ENCODE peak calls at places on chromosome 3, in four cellular contexts. One of them, this sample, is unnamed.

GRCh38 chr3:47186285-47186684 is 22.4 kb upstream of the SETD2 start:
- DNase-seq in tibial nerve: no peak
- DNase-seq in astrocyte: no peak
- DNase-seq in fibroblast of lung: no peak
- DNase-seq in this sample: no peak

GRCh38 chr3:44865272-44866005 is 3.7 kb downstream of the TMEM42 start:
- DNase-seq in tibial nerve: no peak
- DNase-seq in astrocyte: no peak
- DNase-seq in fibroblast of lung: peak; percentile 48
- DNase-seq in this sample: no peak

GRCh38 chr3:100080573-100080972 is 33.7 kb downstream of the FILIP1L start:
- DNase-seq in tibial nerve: no peak
- DNase-seq in astrocyte: peak; percentile 65
- DNase-seq in fibroblast of lung: no peak
- DNase-seq in this sample: peak; percentile 32

GRCh38 chr3:117201906-117202305 is 492.3 kb downstream of the TUSC7 start:
- DNase-seq in tibial nerve: no peak
- DNase-seq in astrocyte: no peak
- DNase-seq in fibroblast of lung: no peak
- DNase-seq in this sample: no peak

GRCh38 chr3:123451186-123451585 is 2.3 kb upstream of the ADCY5 start:
- DNase-seq in tibial nerve: no peak
- DNase-seq in astrocyte: no peak
- DNase-seq in fibroblast of lung: no peak
- DNase-seq in this sample: no peak

GRCh38 chr3:129597087-129597791 is 9.2 kb downstream of the PLXND1 start:
- DNase-seq in tibial nerve: no peak
- DNase-seq in astrocyte: peak; percentile 59
- DNase-seq in fibroblast of lung: peak; percentile 73
- DNase-seq in this sample: peak; percentile 55

GRCh38 chr3:11136871-11137626 is 17.2 kb upstream of the HRH1 start:
- DNase-seq in tibial nerve: peak; percentile 55
- DNase-seq in astrocyte: peak; percentile 100
- DNase-seq in fibroblast of lung: peak; percentile 100
- DNase-seq in this sample: peak; percentile 100

GRCh38 chr3:4904801-4905695 is 74.2 kb upstream of the BHLHE40 start:
- DNase-seq in tibial nerve: no peak
- DNase-seq in astrocyte: peak; percentile 29
- DNase-seq in fibroblast of lung: peak; percentile 45
- DNase-seq in this sample: peak; percentile 30

GRCh38 chr3:184145120-184145524 is 10.0 kb downstream of the EIF2B5 start:
- DNase-seq in tibial nerve: no peak
- DNase-seq in astrocyte: peak; percentile 43
- DNase-seq in fibroblast of lung: peak; percentile 56
- DNase-seq in this sample: peak; percentile 24

GRCh38 chr3:156772588-156773206 is 53.5 kb upstream of the LEKR1 start:
- DNase-seq in tibial nerve: no peak
- DNase-seq in astrocyte: no peak
- DNase-seq in fibroblast of lung: no peak
- DNase-seq in this sample: no peak

GRCh38 chr3:23041918-23042696 is 161.0 kb upstream of the UBE2E2 start:
- DNase-seq in tibial nerve: peak; percentile 63
- DNase-seq in astrocyte: peak; percentile 50
- DNase-seq in fibroblast of lung: no peak
- DNase-seq in this sample: peak; percentile 47

GRCh38 chr3:71450162-71450561 is 133.4 kb downstream of the FOXP1 start:
- DNase-seq in tibial nerve: no peak
- DNase-seq in astrocyte: no peak
- DNase-seq in fibroblast of lung: no peak
- DNase-seq in this sample: no peak

GRCh38 chr3:196422976-196423781 is 9.0 kb downstream of the UBXN7 start:
- DNase-seq in tibial nerve: no peak
- DNase-seq in astrocyte: peak; percentile 17
- DNase-seq in fibroblast of lung: no peak
- DNase-seq in this sample: no peak

GRCh38 chr3:197533396-197534347 is 22.1 kb downstream of the BDH1 start:
- DNase-seq in tibial nerve: no peak
- DNase-seq in astrocyte: no peak
- DNase-seq in fibroblast of lung: no peak
- DNase-seq in this sample: no peak

GRCh38 chr3:135148431-135148830 is 353.4 kb downstream of the EPHB1 start:
- DNase-seq in tibial nerve: no peak
- DNase-seq in astrocyte: no peak
- DNase-seq in fibroblast of lung: no peak
- DNase-seq in this sample: no peak

GRCh38 chr3:144415492-144415891 is 443.9 kb downstream of the DIPK2A start:
- DNase-seq in tibial nerve: no peak
- DNase-seq in astrocyte: no peak
- DNase-seq in fibroblast of lung: no peak
- DNase-seq in this sample: no peak

GRCh38 chr3:120928991-120929390 is 21.0 kb downstream of the STXBP5L start:
- DNase-seq in tibial nerve: no peak
- DNase-seq in astrocyte: peak; percentile 48
- DNase-seq in fibroblast of lung: no peak
- DNase-seq in this sample: no peak

DNA sequence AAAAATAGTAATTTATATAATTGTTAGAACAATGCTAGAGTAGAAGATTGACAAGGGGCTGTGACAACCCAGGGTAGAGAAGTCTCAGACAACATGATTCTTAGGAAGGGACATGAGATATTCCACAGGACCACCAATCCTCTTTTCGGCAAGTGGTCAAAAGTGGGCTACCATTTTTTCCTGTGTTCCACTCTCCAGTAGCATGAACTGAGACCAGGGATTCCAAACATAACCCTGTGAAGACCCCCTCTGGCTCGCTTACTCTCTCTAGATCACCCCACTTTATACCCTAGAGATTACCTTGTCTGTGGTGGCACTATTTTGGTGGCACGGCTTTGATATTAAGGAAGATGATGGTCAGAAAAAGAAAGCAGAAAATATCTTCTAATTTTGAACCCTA is 960 bp downstream of the GCSAM start:
- DNase-seq in tibial nerve: no peak
- DNase-seq in astrocyte: no peak
- DNase-seq in fibroblast of lung: no peak
- DNase-seq in this sample: no peak
- H3K4me3 ChIP-seq in tibial nerve: no peak overlapping the region
- H3K4me3 ChIP-seq in astrocyte: no peak overlapping the region
- H3K4me3 ChIP-seq in fibroblast of lung: no peak overlapping the region
- H3K4me3 ChIP-seq in this sample: no peak overlapping the region

GRCh38 chr3:14130230-14130629 is 5.4 kb downstream of the TMEM43 start:
- DNase-seq in tibial nerve: no peak
- DNase-seq in astrocyte: no peak
- DNase-seq in fibroblast of lung: no peak
- DNase-seq in this sample: no peak

GRCh38 chr3:14132689-14133088 is 7.8 kb downstream of the TMEM43 start:
- DNase-seq in tibial nerve: no peak
- DNase-seq in astrocyte: no peak
- DNase-seq in fibroblast of lung: no peak
- DNase-seq in this sample: no peak

GRCh38 chr3:14131134-14131533 is 6.3 kb downstream of the TMEM43 start:
- DNase-seq in tibial nerve: no peak
- DNase-seq in astrocyte: no peak
- DNase-seq in fibroblast of lung: no peak
- DNase-seq in this sample: no peak

GRCh38 chr3:14132120-14132519 is 7.3 kb downstream of the TMEM43 start:
- DNase-seq in tibial nerve: no peak
- DNase-seq in astrocyte: no peak
- DNase-seq in fibroblast of lung: no peak
- DNase-seq in this sample: no peak

GRCh38 chr3:14130707-14131106 is 5.9 kb downstream of the TMEM43 start:
- DNase-seq in tibial nerve: no peak
- DNase-seq in astrocyte: no peak
- DNase-seq in fibroblast of lung: no peak
- DNase-seq in this sample: no peak
- H3K36me3 ChIP-seq in tibial nerve: peaks cover 81% of the 10 kb centered on the region
- H3K36me3 ChIP-seq in astrocyte: peaks cover 53% of the 10 kb centered on the region
- H3K36me3 ChIP-seq in fibroblast of lung: peaks cover 48% of the 10 kb centered on the region
- H3K36me3 ChIP-seq in this sample: peaks cover 69% of the 10 kb centered on the region

GRCh38 chr3:180403156-180403555 is 198.8 kb upstream of the TTC14 start:
- DNase-seq in tibial nerve: no peak
- DNase-seq in astrocyte: no peak
- DNase-seq in fibroblast of lung: no peak
- DNase-seq in this sample: no peak

GRCh38 chr3:180401226-180401625 is 200.7 kb upstream of the TTC14 start:
- DNase-seq in tibial nerve: no peak
- DNase-seq in astrocyte: no peak
- DNase-seq in fibroblast of lung: no peak
- DNase-seq in this sample: no peak

GRCh38 chr3:180402463-180403073 is 199.4 kb upstream of the TTC14 start:
- DNase-seq in tibial nerve: no peak
- DNase-seq in astrocyte: no peak
- DNase-seq in fibroblast of lung: no peak
- DNase-seq in this sample: no peak
- H3K27ac ChIP-seq in tibial nerve: no peak overlapping the region
- H3K27ac ChIP-seq in astrocyte: no peak overlapping the region
- H3K27ac ChIP-seq in fibroblast of lung: no peak overlapping the region
- H3K27ac ChIP-seq in this sample: no peak overlapping the region

GRCh38 chr3:127749361-127749760 is 73.0 kb downstream of the MGLL start:
- DNase-seq in tibial nerve: no peak
- DNase-seq in astrocyte: no peak
- DNase-seq in fibroblast of lung: no peak
- DNase-seq in this sample: no peak

GRCh38 chr3:127750226-127751031 is 71.9 kb downstream of the MGLL start:
- DNase-seq in tibial nerve: no peak
- DNase-seq in astrocyte: peak; percentile 77
- DNase-seq in fibroblast of lung: peak; percentile 85
- DNase-seq in this sample: peak; percentile 59

GRCh38 chr3:127747751-127748521 is 74.4 kb downstream of the MGLL start:
- DNase-seq in tibial nerve: peak; percentile 72
- DNase-seq in astrocyte: peak; percentile 87
- DNase-seq in fibroblast of lung: peak; percentile 91
- DNase-seq in this sample: peak; percentile 81

GRCh38 chr3:127749787-127750225 is 72.5 kb downstream of the MGLL start:
- DNase-seq in tibial nerve: no peak
- DNase-seq in astrocyte: no peak
- DNase-seq in fibroblast of lung: no peak
- DNase-seq in this sample: no peak

GRCh38 chr3:127748754-127749327 is 73.5 kb downstream of the MGLL start:
- DNase-seq in tibial nerve: no peak
- DNase-seq in astrocyte: no peak
- DNase-seq in fibroblast of lung: no peak
- DNase-seq in this sample: no peak
- H3K4me3 ChIP-seq in tibial nerve: no peak overlapping the region
- H3K4me3 ChIP-seq in astrocyte: no peak overlapping the region
- H3K4me3 ChIP-seq in fibroblast of lung: no peak overlapping the region
- H3K4me3 ChIP-seq in this sample: no peak overlapping the region

DNA sequence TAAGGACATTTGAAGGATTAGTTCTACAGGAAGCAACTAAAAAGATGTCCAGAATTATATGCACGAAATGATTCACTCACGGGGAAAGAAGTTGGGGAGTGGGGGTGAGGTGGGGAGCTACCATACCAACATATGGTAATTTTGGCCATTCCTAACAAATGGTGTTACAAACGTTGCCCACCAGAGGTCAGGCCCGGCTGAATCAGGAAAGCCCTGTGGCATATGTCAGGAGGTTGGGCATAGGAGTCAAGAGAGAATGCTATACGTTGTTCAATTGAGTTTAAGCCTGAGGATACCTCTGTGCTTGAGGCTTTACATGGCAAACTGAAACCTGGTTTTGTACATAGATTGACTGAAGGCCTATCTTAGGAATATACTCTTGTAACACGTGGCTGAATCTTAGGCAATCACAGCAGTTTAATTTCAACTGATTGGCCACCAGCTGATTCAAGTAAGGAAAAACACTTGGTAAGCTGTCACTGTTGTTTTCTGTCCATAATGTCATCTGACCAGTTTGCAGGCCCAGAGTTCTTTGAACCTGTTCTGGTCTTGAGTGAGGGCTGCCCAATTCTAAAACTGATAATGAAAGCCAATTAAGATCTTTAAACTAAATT is 23.4 kb upstream of the SLC2A2 start:
- DNase-seq in tibial nerve: no peak
- DNase-seq in astrocyte: peak; percentile 36
- DNase-seq in fibroblast of lung: peak; percentile 70
- DNase-seq in this sample: peak; percentile 56
- H3K36me3 ChIP-seq in tibial nerve: no peaks in the 10 kb centered on the region
- H3K36me3 ChIP-seq in astrocyte: no peaks in the 10 kb centered on the region
- H3K36me3 ChIP-seq in fibroblast of lung: no peaks in the 10 kb centered on the region
- H3K36me3 ChIP-seq in this sample: no peaks in the 10 kb centered on the region

This sample was measured in brain microvascular endothelial cell.